ENCODE peak calls at places on chromosomes 12 and 14, in eight cellular contexts. One of them, this sample, is unnamed.

GRCh38 chr14:89721991-89722390 is 232.5 kb downstream of the EFCAB11 start:
- DNase-seq in testis: no peak
- DNase-seq in endothelial cell of umbilical vein: no peak
- DNase-seq in adrenal gland: no peak
- DNase-seq in GM12878: no peak
- DNase-seq in lower leg skin: no peak
- DNase-seq in tibial nerve: no peak
- DNase-seq in sigmoid colon: no peak
- DNase-seq in this sample: peak

GRCh38 chr14:91872011-91872476 is 4.7 kb upstream of the TC2N start:
- DNase-seq in GM12878: peak
- DNase-seq in adrenal gland: no peak
- DNase-seq in sigmoid colon: no peak
- DNase-seq in lower leg skin: peak
- DNase-seq in endothelial cell of umbilical vein: peak
- DNase-seq in tibial nerve: peak
- DNase-seq in testis: no peak
- DNase-seq in this sample: peak

GRCh38 chr12:84772281-84772680 is 140.3 kb downstream of the SLC6A15 start:
- DNase-seq in GM12878: no peak
- DNase-seq in sigmoid colon: no peak
- DNase-seq in endothelial cell of umbilical vein: no peak
- DNase-seq in tibial nerve: no peak
- DNase-seq in testis: no peak
- DNase-seq in adrenal gland: no peak
- DNase-seq in lower leg skin: no peak
- DNase-seq in this sample: no peak

GRCh38 chr12:122082621-122083356 is 4.2 kb downstream of the MLXIP start:
- DNase-seq in adrenal gland: peak
- DNase-seq in endothelial cell of umbilical vein: peak
- DNase-seq in lower leg skin: no peak
- DNase-seq in tibial nerve: no peak
- DNase-seq in testis: no peak
- DNase-seq in sigmoid colon: no peak
- DNase-seq in GM12878: no peak
- DNase-seq in this sample: no peak

GRCh38 chr12:110266980-110267620 is 13.9 kb upstream of the ATP2A2 start:
- DNase-seq in testis: no peak
- DNase-seq in tibial nerve: no peak
- DNase-seq in sigmoid colon: peak
- DNase-seq in adrenal gland: peak
- DNase-seq in GM12878: no peak
- DNase-seq in endothelial cell of umbilical vein: peak
- DNase-seq in lower leg skin: no peak
- DNase-seq in this sample: no peak

GRCh38 chr14:61433169-61433568 is 111.8 kb downstream of the PRKCH start:
- DNase-seq in tibial nerve: no peak
- DNase-seq in GM12878: no peak
- DNase-seq in lower leg skin: no peak
- DNase-seq in adrenal gland: no peak
- DNase-seq in testis: no peak
- DNase-seq in endothelial cell of umbilical vein: peak
- DNase-seq in sigmoid colon: no peak
- DNase-seq in this sample: no peak

GRCh38 chr12:88493651-88494050 is 86.6 kb downstream of the KITLG start:
- DNase-seq in tibial nerve: no peak
- DNase-seq in lower leg skin: no peak
- DNase-seq in endothelial cell of umbilical vein: no peak
- DNase-seq in sigmoid colon: no peak
- DNase-seq in GM12878: no peak
- DNase-seq in testis: no peak
- DNase-seq in adrenal gland: no peak
- DNase-seq in this sample: no peak

GRCh38 chr12:17076335-17076734 is 470.4 kb upstream of the LMO3 start:
- DNase-seq in GM12878: no peak
- DNase-seq in sigmoid colon: no peak
- DNase-seq in adrenal gland: no peak
- DNase-seq in endothelial cell of umbilical vein: no peak
- DNase-seq in testis: peak
- DNase-seq in lower leg skin: no peak
- DNase-seq in tibial nerve: no peak
- DNase-seq in this sample: no peak

GRCh38 chr14:63130531-63130930 is 73.7 kb upstream of the RHOJ start:
- DNase-seq in GM12878: no peak
- DNase-seq in adrenal gland: no peak
- DNase-seq in sigmoid colon: no peak
- DNase-seq in lower leg skin: no peak
- DNase-seq in testis: no peak
- DNase-seq in tibial nerve: no peak
- DNase-seq in endothelial cell of umbilical vein: no peak
- DNase-seq in this sample: no peak

DNA sequence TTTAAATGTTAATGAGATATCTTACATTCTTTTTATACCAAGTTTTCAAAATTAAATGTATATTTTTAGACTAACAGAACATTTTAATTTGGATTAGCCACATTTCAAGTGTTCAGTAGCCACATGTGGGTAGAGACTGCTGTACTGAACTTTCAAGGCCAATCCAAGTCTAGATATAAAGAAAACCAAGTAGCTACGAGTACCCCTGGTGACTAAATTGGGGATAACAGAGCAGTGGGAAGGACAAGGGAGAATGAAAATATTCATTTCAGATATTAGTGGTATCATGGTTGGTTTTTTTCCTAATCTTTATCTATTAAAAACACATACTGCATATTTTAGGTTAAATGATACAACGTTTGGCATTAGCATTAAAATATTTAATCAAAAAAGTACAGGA is 69.4 kb upstream of the RHOJ start:
- DNase-seq in endothelial cell of umbilical vein: peak
- DNase-seq in tibial nerve: no peak
- DNase-seq in testis: no peak
- DNase-seq in GM12878: no peak
- DNase-seq in lower leg skin: no peak
- DNase-seq in sigmoid colon: no peak
- DNase-seq in adrenal gland: no peak
- DNase-seq in this sample: peak
- TF ChIP-seq CTCF in endothelial cell of umbilical vein: peak
- TF ChIP-seq CTCF in tibial nerve: no peak
- TF ChIP-seq CTCF in testis: peak
- TF ChIP-seq CTCF in GM12878: no peak
- TF ChIP-seq CTCF in lower leg skin: no peak
- TF ChIP-seq CTCF in sigmoid colon: no peak
- TF ChIP-seq CTCF in adrenal gland: no peak
- TF ChIP-seq CTCF in this sample: peak

GRCh38 chr14:73712540-73713141 is 1.5 kb downstream of the PNMA1 start:
- DNase-seq in testis: peak
- DNase-seq in endothelial cell of umbilical vein: peak
- DNase-seq in sigmoid colon: no peak
- DNase-seq in GM12878: no peak
- DNase-seq in adrenal gland: no peak
- DNase-seq in tibial nerve: no peak
- DNase-seq in lower leg skin: no peak
- DNase-seq in this sample: peak

GRCh38 chr14:73715707-73716106 is 1.5 kb upstream of the PNMA1 start:
- DNase-seq in testis: no peak
- DNase-seq in endothelial cell of umbilical vein: no peak
- DNase-seq in GM12878: no peak
- DNase-seq in sigmoid colon: no peak
- DNase-seq in lower leg skin: no peak
- DNase-seq in tibial nerve: no peak
- DNase-seq in adrenal gland: no peak
- DNase-seq in this sample: no peak

GRCh38 chr14:73713206-73713803 is 879 bp downstream of the PNMA1 start:
- DNase-seq in tibial nerve: no peak
- DNase-seq in sigmoid colon: no peak
- DNase-seq in adrenal gland: no peak
- DNase-seq in GM12878: no peak
- DNase-seq in testis: no peak
- DNase-seq in endothelial cell of umbilical vein: no peak
- DNase-seq in lower leg skin: no peak
- DNase-seq in this sample: no peak

GRCh38 chr14:73714656-73715081 is 485 bp upstream of the PNMA1 start:
- DNase-seq in lower leg skin: no peak
- DNase-seq in adrenal gland: no peak
- DNase-seq in endothelial cell of umbilical vein: no peak
- DNase-seq in tibial nerve: no peak
- DNase-seq in sigmoid colon: no peak
- DNase-seq in testis: peak
- DNase-seq in GM12878: no peak
- DNase-seq in this sample: no peak

GRCh38 chr14:73713804-73714655 is at the start of gene PNMA1:
- DNase-seq in tibial nerve: peak
- DNase-seq in GM12878: no peak
- DNase-seq in adrenal gland: peak
- DNase-seq in sigmoid colon: peak
- DNase-seq in testis: peak
- DNase-seq in lower leg skin: peak
- DNase-seq in endothelial cell of umbilical vein: peak
- DNase-seq in this sample: peak
- TF ChIP-seq POLR2A in tibial nerve: peak
- TF ChIP-seq POLR2A in GM12878: peak
- TF ChIP-seq POLR2A in adrenal gland: peak
- TF ChIP-seq POLR2A in sigmoid colon: peak
- TF ChIP-seq POLR2A in testis: peak
- TF ChIP-seq POLR2A in lower leg skin: no peak
- TF ChIP-seq POLR2A in endothelial cell of umbilical vein: peak
- TF ChIP-seq POLR2A in this sample: peak

GRCh38 chr12:76031414-76032042 is at the start of gene PHLDA1:
- DNase-seq in testis: peak
- DNase-seq in GM12878: peak
- DNase-seq in endothelial cell of umbilical vein: peak
- DNase-seq in lower leg skin: peak
- DNase-seq in adrenal gland: peak
- DNase-seq in sigmoid colon: peak
- DNase-seq in tibial nerve: peak
- DNase-seq in this sample: peak
- TF ChIP-seq CTCF in testis: peak
- TF ChIP-seq CTCF in GM12878: peak
- TF ChIP-seq CTCF in endothelial cell of umbilical vein: peak
- TF ChIP-seq CTCF in lower leg skin: no peak
- TF ChIP-seq CTCF in adrenal gland: peak
- TF ChIP-seq CTCF in sigmoid colon: peak
- TF ChIP-seq CTCF in tibial nerve: peak
- TF ChIP-seq CTCF in this sample: peak

GRCh38 chr12:64781374-64782029 is 22.3 kb upstream of the GNS start:
- DNase-seq in sigmoid colon: no peak
- DNase-seq in testis: no peak
- DNase-seq in adrenal gland: peak
- DNase-seq in tibial nerve: no peak
- DNase-seq in GM12878: no peak
- DNase-seq in lower leg skin: no peak
- DNase-seq in endothelial cell of umbilical vein: peak
- DNase-seq in this sample: no peak
- TF ChIP-seq POLR2A in sigmoid colon: no peak
- TF ChIP-seq POLR2A in testis: no peak
- TF ChIP-seq POLR2A in adrenal gland: no peak
- TF ChIP-seq POLR2A in tibial nerve: no peak
- TF ChIP-seq POLR2A in GM12878: no peak
- TF ChIP-seq POLR2A in lower leg skin: no peak
- TF ChIP-seq POLR2A in endothelial cell of umbilical vein: no peak
- TF ChIP-seq POLR2A in this sample: no peak

DNA sequence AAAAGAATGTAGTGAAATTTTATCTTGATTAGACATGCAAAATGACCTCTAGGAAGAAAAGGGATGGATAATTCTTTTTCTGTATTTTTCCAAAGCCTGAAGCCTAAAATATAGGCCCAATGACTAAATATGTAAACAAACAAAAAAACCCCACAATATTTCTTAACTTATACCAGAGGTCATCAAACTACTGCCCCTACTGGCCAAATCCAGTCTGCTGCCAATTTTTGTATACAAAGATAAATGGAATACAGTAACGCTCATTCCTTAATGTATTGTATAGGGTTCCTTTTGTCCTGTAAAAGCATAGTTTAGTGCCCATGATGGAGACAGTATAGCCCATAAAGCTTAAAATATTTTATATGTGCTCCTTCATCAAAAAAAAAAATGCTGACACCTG is 145.7 kb upstream of the ALG10 start:
- DNase-seq in testis: no peak
- DNase-seq in GM12878: no peak
- DNase-seq in lower leg skin: no peak
- DNase-seq in endothelial cell of umbilical vein: no peak
- DNase-seq in adrenal gland: no peak
- DNase-seq in tibial nerve: no peak
- DNase-seq in sigmoid colon: no peak
- DNase-seq in this sample: no peak
- TF ChIP-seq CTCF in testis: peak
- TF ChIP-seq CTCF in GM12878: no peak
- TF ChIP-seq CTCF in lower leg skin: no peak
- TF ChIP-seq CTCF in endothelial cell of umbilical vein: no peak
- TF ChIP-seq CTCF in adrenal gland: no peak
- TF ChIP-seq CTCF in tibial nerve: no peak
- TF ChIP-seq CTCF in sigmoid colon: no peak
- TF ChIP-seq CTCF in this sample: peak

GRCh38 chr12:132726386-132726785 is 15.7 kb downstream of the PGAM5 start:
- DNase-seq in sigmoid colon: no peak
- DNase-seq in adrenal gland: no peak
- DNase-seq in endothelial cell of umbilical vein: no peak
- DNase-seq in GM12878: no peak
- DNase-seq in lower leg skin: no peak
- DNase-seq in testis: no peak
- DNase-seq in tibial nerve: no peak
- DNase-seq in this sample: no peak
- TF ChIP-seq POLR2A in sigmoid colon: no peak
- TF ChIP-seq POLR2A in adrenal gland: no peak
- TF ChIP-seq POLR2A in endothelial cell of umbilical vein: no peak
- TF ChIP-seq POLR2A in GM12878: no peak
- TF ChIP-seq POLR2A in lower leg skin: no peak
- TF ChIP-seq POLR2A in testis: no peak
- TF ChIP-seq POLR2A in tibial nerve: no peak
- TF ChIP-seq POLR2A in this sample: no peak

GRCh38 chr14:23040100-23040499 is 1.9 kb upstream of the PSMB11 start:
- DNase-seq in GM12878: no peak
- DNase-seq in adrenal gland: no peak
- DNase-seq in testis: no peak
- DNase-seq in lower leg skin: no peak
- DNase-seq in sigmoid colon: no peak
- DNase-seq in tibial nerve: no peak
- DNase-seq in endothelial cell of umbilical vein: no peak
- DNase-seq in this sample: no peak

GRCh38 chr14:23030936-23031335 is 3.8 kb downstream of the PSMB5 start:
- DNase-seq in endothelial cell of umbilical vein: no peak
- DNase-seq in GM12878: no peak
- DNase-seq in sigmoid colon: no peak
- DNase-seq in adrenal gland: no peak
- DNase-seq in lower leg skin: no peak
- DNase-seq in testis: no peak
- DNase-seq in tibial nerve: no peak
- DNase-seq in this sample: no peak

GRCh38 chr14:23035303-23036164 is 834 bp upstream of the PSMB5 start:
- DNase-seq in testis: no peak
- DNase-seq in GM12878: no peak
- DNase-seq in endothelial cell of umbilical vein: no peak
- DNase-seq in sigmoid colon: no peak
- DNase-seq in adrenal gland: no peak
- DNase-seq in lower leg skin: no peak
- DNase-seq in tibial nerve: no peak
- DNase-seq in this sample: no peak

GRCh38 chr14:23033801-23034497 is 751 bp downstream of the PSMB5 start:
- DNase-seq in endothelial cell of umbilical vein: no peak
- DNase-seq in lower leg skin: no peak
- DNase-seq in testis: no peak
- DNase-seq in tibial nerve: no peak
- DNase-seq in GM12878: no peak
- DNase-seq in adrenal gland: no peak
- DNase-seq in sigmoid colon: no peak
- DNase-seq in this sample: no peak

GRCh38 chr14:23034498-23035302 is at the start of gene PSMB5:
- DNase-seq in endothelial cell of umbilical vein: peak
- DNase-seq in sigmoid colon: peak
- DNase-seq in adrenal gland: peak
- DNase-seq in tibial nerve: peak
- DNase-seq in GM12878: peak
- DNase-seq in lower leg skin: peak
- DNase-seq in testis: peak
- DNase-seq in this sample: peak
- TF ChIP-seq CTCF in endothelial cell of umbilical vein: no peak
- TF ChIP-seq CTCF in sigmoid colon: peak
- TF ChIP-seq CTCF in adrenal gland: peak
- TF ChIP-seq CTCF in tibial nerve: peak
- TF ChIP-seq CTCF in GM12878: no peak
- TF ChIP-seq CTCF in lower leg skin: no peak
- TF ChIP-seq CTCF in testis: no peak
- TF ChIP-seq CTCF in this sample: no peak

This sample was measured in NB4.